ENCODE peak calls at places on chromosomes 6 and 20, in seven cellular contexts. One of them, this sample, is unnamed. For H3K79me1, the result is how much of the 10 kb centered on the place peaks cover.

GRCh38 chr20:51750037-51750769 is 18.0 kb downstream of the ATP9A start:
- DNase-seq in IMR-90: peak
- DNase-seq in H9: no peak
- DNase-seq in H1: no peak
- DNase-seq in neuronal stem cell: no peak
- DNase-seq in mesenchymal stem cell: peak
- DNase-seq in trophoblast cell: peak
- DNase-seq in this sample: peak

GRCh38 chr20:35329435-35330139 is 37.4 kb upstream of the FAM83C start:
- DNase-seq in IMR-90: peak
- DNase-seq in H9: peak
- DNase-seq in H1: no peak
- DNase-seq in neuronal stem cell: peak
- DNase-seq in mesenchymal stem cell: peak
- DNase-seq in trophoblast cell: peak
- DNase-seq in this sample: peak

GRCh38 chr6:89944826-89945407 is 50.6 kb downstream of the GJA10 start:
- DNase-seq in IMR-90: peak
- DNase-seq in H9: no peak
- DNase-seq in H1: no peak
- DNase-seq in neuronal stem cell: no peak
- DNase-seq in mesenchymal stem cell: peak
- DNase-seq in trophoblast cell: no peak
- DNase-seq in this sample: no peak

GRCh38 chr6:132020138-132020551 is 69.0 kb upstream of the CCN2 start:
- DNase-seq in IMR-90: peak
- DNase-seq in H9: no peak
- DNase-seq in H1: no peak
- DNase-seq in neuronal stem cell: no peak
- DNase-seq in mesenchymal stem cell: no peak
- DNase-seq in trophoblast cell: no peak
- DNase-seq in this sample: no peak

GRCh38 chr6:99790679-99791078 is 184.0 kb downstream of the PRDM13 start:
- DNase-seq in IMR-90: no peak
- DNase-seq in H9: no peak
- DNase-seq in H1: no peak
- DNase-seq in neuronal stem cell: no peak
- DNase-seq in mesenchymal stem cell: no peak
- DNase-seq in trophoblast cell: no peak
- DNase-seq in this sample: no peak

GRCh38 chr6:84553527-84553926 is 210.9 kb downstream of the TBX18 start:
- DNase-seq in IMR-90: no peak
- DNase-seq in H9: no peak
- DNase-seq in H1: no peak
- DNase-seq in neuronal stem cell: no peak
- DNase-seq in mesenchymal stem cell: peak
- DNase-seq in trophoblast cell: no peak
- DNase-seq in this sample: no peak

GRCh38 chr6:168035661-168036616 is 38.5 kb downstream of the KIF25 start:
- DNase-seq in IMR-90: peak
- DNase-seq in H9: no peak
- DNase-seq in H1: no peak
- DNase-seq in neuronal stem cell: no peak
- DNase-seq in mesenchymal stem cell: peak
- DNase-seq in trophoblast cell: peak
- DNase-seq in this sample: peak

GRCh38 chr6:27608916-27609883 is 136.3 kb upstream of the ZNF184 start:
- DNase-seq in IMR-90: peak
- DNase-seq in H9: peak
- DNase-seq in H1: no peak
- DNase-seq in neuronal stem cell: no peak
- DNase-seq in mesenchymal stem cell: peak
- DNase-seq in trophoblast cell: peak
- DNase-seq in this sample: peak

GRCh38 chr6:41258196-41258493 is 28.3 kb downstream of the TREM1 start:
- DNase-seq in IMR-90: no peak
- DNase-seq in H9: no peak
- DNase-seq in H1: no peak
- DNase-seq in neuronal stem cell: no peak
- DNase-seq in mesenchymal stem cell: no peak
- DNase-seq in trophoblast cell: no peak
- DNase-seq in this sample: no peak

GRCh38 chr6:1643830-1644445 is 34.2 kb downstream of the FOXC1 start:
- DNase-seq in IMR-90: no peak
- DNase-seq in H9: no peak
- DNase-seq in H1: no peak
- DNase-seq in neuronal stem cell: no peak
- DNase-seq in mesenchymal stem cell: no peak
- DNase-seq in trophoblast cell: no peak
- DNase-seq in this sample: no peak

GRCh38 chr6:38933426-38933825 is 115.2 kb upstream of the GLP1R start:
- DNase-seq in IMR-90: peak
- DNase-seq in H9: no peak
- DNase-seq in H1: no peak
- DNase-seq in neuronal stem cell: no peak
- DNase-seq in mesenchymal stem cell: peak
- DNase-seq in trophoblast cell: no peak
- DNase-seq in this sample: no peak

GRCh38 chr6:109453156-109453555 is 2.4 kb downstream of the MICAL1 start:
- DNase-seq in IMR-90: no peak
- DNase-seq in H9: no peak
- DNase-seq in H1: no peak
- DNase-seq in neuronal stem cell: no peak
- DNase-seq in mesenchymal stem cell: no peak
- DNase-seq in trophoblast cell: no peak
- DNase-seq in this sample: no peak

GRCh38 chr20:38190936-38191371 is 25.9 kb upstream of the TGM2 start:
- DNase-seq in IMR-90: no peak
- DNase-seq in H9: no peak
- DNase-seq in H1: no peak
- DNase-seq in neuronal stem cell: no peak
- DNase-seq in mesenchymal stem cell: no peak
- DNase-seq in trophoblast cell: no peak
- DNase-seq in this sample: no peak

GRCh38 chr6:75893776-75894152 is 144.7 kb downstream of the MYO6 start:
- DNase-seq in IMR-90: no peak
- DNase-seq in H9: no peak
- DNase-seq in H1: no peak
- DNase-seq in neuronal stem cell: no peak
- DNase-seq in mesenchymal stem cell: no peak
- DNase-seq in trophoblast cell: no peak
- DNase-seq in this sample: peak

GRCh38 chr6:39322306-39322850 is at the start of gene KCNK16:
- DNase-seq in IMR-90: no peak
- DNase-seq in H9: no peak
- DNase-seq in H1: no peak
- DNase-seq in neuronal stem cell: no peak
- DNase-seq in mesenchymal stem cell: no peak
- DNase-seq in trophoblast cell: no peak
- DNase-seq in this sample: no peak

GRCh38 chr6:151325075-151326050 is 66.0 kb downstream of the ZBTB2 start:
- DNase-seq in IMR-90: peak
- DNase-seq in H9: peak
- DNase-seq in H1: no peak
- DNase-seq in neuronal stem cell: peak
- DNase-seq in mesenchymal stem cell: peak
- DNase-seq in trophoblast cell: no peak
- DNase-seq in this sample: peak

GRCh38 chr6:142946924-142947701 is 2.1 kb upstream of the HIVEP2 start:
- DNase-seq in IMR-90: peak
- DNase-seq in H9: peak
- DNase-seq in H1: no peak
- DNase-seq in neuronal stem cell: peak
- DNase-seq in mesenchymal stem cell: peak
- DNase-seq in trophoblast cell: peak
- DNase-seq in this sample: peak

GRCh38 chr6:135812085-135812526 is 39.4 kb upstream of the PDE7B start:
- DNase-seq in IMR-90: peak
- DNase-seq in H9: no peak
- DNase-seq in H1: no peak
- DNase-seq in neuronal stem cell: no peak
- DNase-seq in mesenchymal stem cell: peak
- DNase-seq in trophoblast cell: no peak
- DNase-seq in this sample: no peak

GRCh38 chr6:14177413-14178082 is 60.0 kb downstream of the CD83 start:
- DNase-seq in IMR-90: no peak
- DNase-seq in H9: no peak
- DNase-seq in H1: no peak
- DNase-seq in neuronal stem cell: no peak
- DNase-seq in mesenchymal stem cell: no peak
- DNase-seq in trophoblast cell: no peak
- DNase-seq in this sample: no peak

GRCh38 chr6:82073484-82073883 is 174.1 kb downstream of the IBTK start:
- DNase-seq in IMR-90: no peak
- DNase-seq in H9: no peak
- DNase-seq in H1: no peak
- DNase-seq in neuronal stem cell: no peak
- DNase-seq in mesenchymal stem cell: no peak
- DNase-seq in trophoblast cell: no peak
- DNase-seq in this sample: peak

GRCh38 chr6:134114918-134115714 is 62.7 kb upstream of the SLC2A12 start:
- DNase-seq in IMR-90: no peak
- DNase-seq in H9: no peak
- DNase-seq in H1: no peak
- DNase-seq in neuronal stem cell: no peak
- DNase-seq in mesenchymal stem cell: no peak
- DNase-seq in trophoblast cell: no peak
- DNase-seq in this sample: no peak

GRCh38 chr6:112300888-112301287 is 46.2 kb upstream of the RFPL4B start:
- DNase-seq in IMR-90: no peak
- DNase-seq in H9: no peak
- DNase-seq in H1: no peak
- DNase-seq in neuronal stem cell: no peak
- DNase-seq in mesenchymal stem cell: no peak
- DNase-seq in trophoblast cell: no peak
- DNase-seq in this sample: no peak

GRCh38 chr6:112298816-112299281 is 44.5 kb upstream of the LAMA4 start:
- DNase-seq in IMR-90: peak
- DNase-seq in H9: no peak
- DNase-seq in H1: no peak
- DNase-seq in neuronal stem cell: no peak
- DNase-seq in mesenchymal stem cell: peak
- DNase-seq in trophoblast cell: peak
- DNase-seq in this sample: peak

GRCh38 chr6:112296694-112297093 is 42.3 kb upstream of the LAMA4 start:
- DNase-seq in IMR-90: peak
- DNase-seq in H9: no peak
- DNase-seq in H1: no peak
- DNase-seq in neuronal stem cell: no peak
- DNase-seq in mesenchymal stem cell: no peak
- DNase-seq in trophoblast cell: peak
- DNase-seq in this sample: no peak

GRCh38 chr6:112296122-112296521 is 41.8 kb upstream of the LAMA4 start:
- DNase-seq in IMR-90: peak
- DNase-seq in H9: peak
- DNase-seq in H1: no peak
- DNase-seq in neuronal stem cell: no peak
- DNase-seq in mesenchymal stem cell: peak
- DNase-seq in trophoblast cell: peak
- DNase-seq in this sample: peak

GRCh38 chr6:112298021-112298745 is 43.8 kb upstream of the LAMA4 start:
- DNase-seq in IMR-90: peak
- DNase-seq in H9: no peak
- DNase-seq in H1: no peak
- DNase-seq in neuronal stem cell: no peak
- DNase-seq in mesenchymal stem cell: peak
- DNase-seq in trophoblast cell: peak
- DNase-seq in this sample: no peak
- H3K79me1 ChIP-seq in IMR-90: under half
- H3K79me1 ChIP-seq in H9: under half
- H3K79me1 ChIP-seq in H1: under half
- H3K79me1 ChIP-seq in neuronal stem cell: under half
- H3K79me1 ChIP-seq in mesenchymal stem cell: under half
- H3K79me1 ChIP-seq in trophoblast cell: under half
- H3K79me1 ChIP-seq in this sample: under half

DNA sequence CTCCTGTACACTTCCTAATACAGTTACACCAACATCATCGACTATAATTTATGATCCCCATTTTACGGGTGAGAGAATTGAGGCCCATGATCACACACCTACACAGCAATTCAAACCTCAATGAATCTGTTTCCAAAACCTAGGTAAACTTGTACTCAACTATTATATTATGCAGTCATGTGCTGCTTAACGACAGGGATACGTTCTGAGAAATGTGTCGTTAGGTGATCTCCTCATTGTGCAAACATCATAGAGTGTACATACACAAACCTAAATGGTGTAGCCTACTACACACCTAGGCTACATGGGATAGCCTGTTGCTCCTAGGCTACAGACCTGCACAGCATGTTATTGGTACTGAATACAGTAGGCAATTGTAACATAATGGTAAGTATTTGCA is 385.6 kb downstream of the ARHGAP18 start:
- DNase-seq in IMR-90: no peak
- DNase-seq in H9: no peak
- DNase-seq in H1: no peak
- DNase-seq in neuronal stem cell: no peak
- DNase-seq in mesenchymal stem cell: no peak
- DNase-seq in trophoblast cell: no peak
- DNase-seq in this sample: no peak
- H3K23ac ChIP-seq in IMR-90: no peak
- H3K23ac ChIP-seq in H9: no peak
- H3K23ac ChIP-seq in H1: no peak
- H3K23ac ChIP-seq in neuronal stem cell: no peak
- H3K23ac ChIP-seq in mesenchymal stem cell: no peak
- H3K23ac ChIP-seq in trophoblast cell: no peak
- H3K23ac ChIP-seq in this sample: no peak

GRCh38 chr6:37535701-37536461 is 36.2 kb upstream of the CCDC167 start:
- DNase-seq in IMR-90: no peak
- DNase-seq in H9: peak
- DNase-seq in H1: no peak
- DNase-seq in neuronal stem cell: no peak
- DNase-seq in mesenchymal stem cell: no peak
- DNase-seq in trophoblast cell: no peak
- DNase-seq in this sample: peak

GRCh38 chr6:37540390-37540789 is 40.7 kb upstream of the CCDC167 start:
- DNase-seq in IMR-90: no peak
- DNase-seq in H9: peak
- DNase-seq in H1: no peak
- DNase-seq in neuronal stem cell: no peak
- DNase-seq in mesenchymal stem cell: no peak
- DNase-seq in trophoblast cell: no peak
- DNase-seq in this sample: peak

GRCh38 chr6:37538107-37538506 is 38.4 kb upstream of the CCDC167 start:
- DNase-seq in IMR-90: no peak
- DNase-seq in H9: peak
- DNase-seq in H1: no peak
- DNase-seq in neuronal stem cell: no peak
- DNase-seq in mesenchymal stem cell: no peak
- DNase-seq in trophoblast cell: no peak
- DNase-seq in this sample: peak

GRCh38 chr6:37539706-37540352 is 40.1 kb upstream of the CCDC167 start:
- DNase-seq in IMR-90: peak
- DNase-seq in H9: no peak
- DNase-seq in H1: no peak
- DNase-seq in neuronal stem cell: no peak
- DNase-seq in mesenchymal stem cell: no peak
- DNase-seq in trophoblast cell: no peak
- DNase-seq in this sample: no peak

GRCh38 chr6:37536462-37537225 is 37.0 kb upstream of the CCDC167 start:
- DNase-seq in IMR-90: no peak
- DNase-seq in H9: peak
- DNase-seq in H1: no peak
- DNase-seq in neuronal stem cell: no peak
- DNase-seq in mesenchymal stem cell: no peak
- DNase-seq in trophoblast cell: no peak
- DNase-seq in this sample: peak
- H3K4ac ChIP-seq in IMR-90: no peak
- H3K4ac ChIP-seq in H9: no peak
- H3K4ac ChIP-seq in H1: no peak
- H3K4ac ChIP-seq in neuronal stem cell: no peak
- H3K4ac ChIP-seq in mesenchymal stem cell: no peak
- H3K4ac ChIP-seq in trophoblast cell: no peak
- H3K4ac ChIP-seq in this sample: no peak

GRCh38 chr20:23420943-23421925 is at the start of gene NAPB:
- DNase-seq in IMR-90: peak
- DNase-seq in H9: peak
- DNase-seq in H1: peak
- DNase-seq in neuronal stem cell: peak
- DNase-seq in mesenchymal stem cell: peak
- DNase-seq in trophoblast cell: peak
- DNase-seq in this sample: peak
- H3K79me1 ChIP-seq in IMR-90: under half
- H3K79me1 ChIP-seq in H9: under half
- H3K79me1 ChIP-seq in H1: under half
- H3K79me1 ChIP-seq in neuronal stem cell: under half
- H3K79me1 ChIP-seq in mesenchymal stem cell: under half
- H3K79me1 ChIP-seq in trophoblast cell: under half
- H3K79me1 ChIP-seq in this sample: under half